ENCODE peak calls at places on chromosomes 4 and X, in six cellular contexts. E is cardiac fibroblast, B is KBM-7, H is nucleus accumbens, R is Caki2, K is Right ventricle myocardium superior. C is an unnamed sample.

GRCh38 chrX:67105758-67106116 is 438.1 kb upstream of the AR start:
- DNase-seq in E (no peak), R (no peak), H (no peak), B (no peak), K (no peak), C (no peak)

GRCh38 chr4:143404555-143404954 is 67.9 kb downstream of the GAB1 start:
- DNase-seq in H (no peak), R (peak; percentile 16), E (no peak), K (no peak), B (peak; percentile 41), C (no peak)

GRCh38 chr4:52750819-52751348 is 341 bp downstream of the ERVMER34-1 start:
- DNase-seq in B (no peak), K (peak; percentile 43), H (no peak), E (peak; percentile 2), R (peak; percentile 2), C (peak; percentile 53)

GRCh38 chr4:1515763-1516162 is 109.5 kb upstream of the NKX1-1 start:
- DNase-seq in B (no peak), H (no peak), R (no peak), E (no peak), K (no peak), C (no peak)

GRCh38 chr4:138512766-138513165 is 270.6 kb upstream of the SLC7A11 start:
- DNase-seq in E (no peak), R (no peak), K (no peak), B (no peak), H (no peak), C (no peak)

GRCh38 chr4:184343400-184344177 is 125.9 kb upstream of the ENPP6 start:
- DNase-seq in K (peak; percentile 73), H (peak; percentile 71), R (peak; percentile 76), E (peak; percentile 84), B (peak; percentile 84), C (peak; percentile 86)

GRCh38 chrX:46770006-46770816 is 11.3 kb upstream of the SLC9A7 start:
- DNase-seq in H (no peak), B (no peak), K (no peak), E (peak; percentile 57), R (no peak), C (no peak)

GRCh38 chrX:41335590-41336331 is 1.8 kb downstream of the DDX3X start:
- DNase-seq in H (no peak), B (no peak), E (no peak), K (no peak), R (no peak), C (no peak)

GRCh38 chrX:46456125-46456922 is 88.9 kb downstream of the ZNF674 start:
- DNase-seq in R (no peak), E (peak; percentile 48), H (no peak), K (no peak), B (no peak), C (no peak)

GRCh38 chr4:142548491-142548890 is 297.6 kb downstream of the INPP4B start:
- DNase-seq in H (no peak), R (no peak), K (no peak), B (no peak), E (no peak), C (no peak)

GRCh38 chr4:105422207-105422920 is 51.5 kb downstream of the PPA2 start:
- DNase-seq in K (no peak), B (no peak), H (no peak), E (no peak), R (no peak), C (no peak)

GRCh38 chr4:123516576-123516975 is 120.0 kb downstream of the SPRY1 start:
- DNase-seq in E (no peak), B (no peak), R (no peak), H (no peak), K (no peak), C (no peak)

GRCh38 chrX:69493193-69493592 is 10.9 kb upstream of the NALF2 start:
- DNase-seq in E (peak; percentile 19), K (no peak), R (peak; percentile 10), H (no peak), B (peak; percentile 56), C (peak; percentile 61)

GRCh38 chr4:110998308-110998707 is 375.4 kb upstream of the PITX2 start:
- DNase-seq in B (no peak), K (no peak), E (no peak), H (no peak), R (no peak), C (no peak)

GRCh38 chr4:169485791-169486742 is 126.3 kb downstream of the NEK1 start:
- DNase-seq in H (peak; percentile 4), B (peak; percentile 71), K (no peak), E (peak; percentile 74), R (peak; percentile 34), C (no peak)

GRCh38 chr4:104693601-104694201 is 199.0 kb upstream of the CXXC4 start:
- DNase-seq in R (no peak), H (no peak), K (no peak), B (peak; percentile 15), E (peak; percentile 12), C (no peak)

GRCh38 chrX:118551426-118551825 is 55.8 kb downstream of the DOCK11 start:
- DNase-seq in H (no peak), B (no peak), K (no peak), R (no peak), E (no peak), C (no peak)

GRCh38 chrX:27815209-27815608 is 7.4 kb downstream of the MAGEB10 start:
- DNase-seq in R (peak; percentile 67), K (no peak), E (peak; percentile 2), H (no peak), B (no peak), C (no peak)

GRCh38 chr4:72564184-72564583 is 4.8 kb downstream of the ADAMTS3 start:
- DNase-seq in H (no peak), E (peak; percentile 31), K (no peak), B (no peak), R (no peak), C (no peak)

GRCh38 chr4:128427832-128428366 is 140.3 kb upstream of the PGRMC2 start:
- DNase-seq in K (no peak), B (peak; percentile 62), R (peak; percentile 89), H (no peak), E (peak; percentile 86), C (no peak)

GRCh38 chrX:30652527-30653414 is 452 bp upstream of the GK start:
- DNase-seq in K (peak; percentile 96), B (peak; percentile 98), E (peak; percentile 96), H (peak; percentile 94), R (peak; percentile 86), C (peak; percentile 96)

GRCh38 chr4:54902261-54902660 is 223.1 kb downstream of the KDR start:
- DNase-seq in R (no peak), B (no peak), H (no peak), E (peak; percentile 3), K (no peak), C (no peak)

GRCh38 chr4:169314906-169315305 is 44.1 kb upstream of the SH3RF1 start:
- DNase-seq in B (no peak), R (peak; percentile 61), E (peak; percentile 66), K (peak; percentile 81), H (peak; percentile 77), C (no peak)

GRCh38 chr4:69830529-69831269 is 29.2 kb downstream of the SULT1E1 start:
- DNase-seq in R (peak; percentile 78), H (no peak), E (peak; percentile 49), B (peak; percentile 88), K (no peak), C (peak; percentile 45)

GRCh38 chrX:96211953-96212352 is 472.7 kb upstream of the DIAPH2 start:
- DNase-seq in R (no peak), B (no peak), K (no peak), H (no peak), E (no peak), C (no peak)

GRCh38 chr4:16222957-16223527 is 3.2 kb downstream of the TAPT1 start:
- DNase-seq in E (no peak), K (no peak), B (no peak), H (no peak), R (no peak), C (no peak)

GRCh38 chrX:31268359-31268758 is 196.5 kb upstream of the FTHL17 start:
- DNase-seq in H (no peak), R (peak; percentile 11), E (peak; percentile 52), K (no peak), B (peak; percentile 10), C (no peak)

GRCh38 chr4:110049951-110050925 is 137.6 kb downstream of the EGF start:
- DNase-seq in E (peak; percentile 63), K (no peak), B (peak; percentile 49), R (peak; percentile 22), H (peak; percentile 15), C (no peak)

GRCh38 chr4:48138936-48139335 is 4.9 kb upstream of the TXK start:
- DNase-seq in K (no peak), B (no peak), E (no peak), H (no peak), R (no peak), C (no peak)

GRCh38 chrX:130680164-130681035 is 222.6 kb downstream of the ENOX2 start:
- DNase-seq in H (no peak), E (peak; percentile 65), K (no peak), R (no peak), B (no peak), C (no peak)

GRCh38 chr4:56656346-56656643 is 24.8 kb downstream of the HOPX start:
- DNase-seq in K (peak; percentile 47), B (no peak), R (no peak), H (no peak), E (no peak), C (no peak)

GRCh38 chrX:536616-537015 is 94.0 kb upstream of the SHOX start:
- DNase-seq in E (no peak), H (no peak), K (no peak), B (no peak), R (no peak), C (no peak)

GRCh38 chrX:119734897-119735339 is 23.5 kb upstream of the SOWAHD start:
- DNase-seq in R (no peak), E (peak; percentile 26), B (peak; percentile 54), H (peak; percentile 44), K (peak; percentile 85), C (no peak)

C was measured in H9.